ENCODE peak calls at places on chromosome 18, in five cellular contexts. One of them, this sample, is unnamed.

GRCh38 chr18:55422456-55423185 is 165.4 kb downstream of the TCF4 start:
- DNase-seq in neural crest cell: no peak
- DNase-seq in foreskin fibroblast: no peak
- DNase-seq in Caco-2: no peak
- DNase-seq in endothelial cell of umbilical vein: peak; percentile 86
- DNase-seq in this sample: peak; percentile 76

GRCh38 chr18:11607897-11608296 is 1.5 kb upstream of the SLC35G4 start:
- DNase-seq in neural crest cell: no peak
- DNase-seq in foreskin fibroblast: no peak
- DNase-seq in Caco-2: no peak
- DNase-seq in endothelial cell of umbilical vein: no peak
- DNase-seq in this sample: no peak

GRCh38 chr18:67771271-67771670 is 254.8 kb upstream of the DSEL start:
- DNase-seq in neural crest cell: no peak
- DNase-seq in foreskin fibroblast: peak; percentile 43
- DNase-seq in Caco-2: no peak
- DNase-seq in endothelial cell of umbilical vein: peak; percentile 13
- DNase-seq in this sample: peak; percentile 73

GRCh38 chr18:55549474-55550104 is 38.4 kb downstream of the TCF4 start:
- DNase-seq in neural crest cell: no peak
- DNase-seq in foreskin fibroblast: no peak
- DNase-seq in Caco-2: no peak
- DNase-seq in endothelial cell of umbilical vein: no peak
- DNase-seq in this sample: no peak

GRCh38 chr18:54671291-54671881 is 80.3 kb downstream of the DYNAP start:
- DNase-seq in neural crest cell: no peak
- DNase-seq in foreskin fibroblast: no peak
- DNase-seq in Caco-2: peak; percentile 5
- DNase-seq in endothelial cell of umbilical vein: peak; percentile 46
- DNase-seq in this sample: peak; percentile 63

GRCh38 chr18:53944721-53945120 is 279.7 kb downstream of the MBD2 start:
- DNase-seq in neural crest cell: no peak
- DNase-seq in foreskin fibroblast: no peak
- DNase-seq in Caco-2: peak; percentile 20
- DNase-seq in endothelial cell of umbilical vein: no peak
- DNase-seq in this sample: no peak

GRCh38 chr18:33804258-33804657 is 226.2 kb downstream of the ASXL3 start:
- DNase-seq in neural crest cell: no peak
- DNase-seq in foreskin fibroblast: no peak
- DNase-seq in Caco-2: no peak
- DNase-seq in endothelial cell of umbilical vein: no peak
- DNase-seq in this sample: peak; percentile 60

GRCh38 chr18:79918089-79919011 is 33.1 kb downstream of the SLC66A2 start:
- DNase-seq in neural crest cell: no peak
- DNase-seq in foreskin fibroblast: no peak
- DNase-seq in Caco-2: no peak
- DNase-seq in endothelial cell of umbilical vein: no peak
- DNase-seq in this sample: no peak

GRCh38 chr18:7116832-7117389 is 686 bp downstream of the LAMA1 start:
- DNase-seq in neural crest cell: peak; percentile 42
- DNase-seq in foreskin fibroblast: no peak
- DNase-seq in Caco-2: no peak
- DNase-seq in endothelial cell of umbilical vein: no peak
- DNase-seq in this sample: no peak

GRCh38 chr18:74291771-74292540 is at the start of gene CYB5A:
- DNase-seq in neural crest cell: peak; percentile 98
- DNase-seq in foreskin fibroblast: peak; percentile 94
- DNase-seq in Caco-2: peak; percentile 95
- DNase-seq in endothelial cell of umbilical vein: peak; percentile 97
- DNase-seq in this sample: peak; percentile 97

GRCh38 chr18:3610188-3610708 is 160.3 kb downstream of the TGIF1 start:
- DNase-seq in neural crest cell: no peak
- DNase-seq in foreskin fibroblast: no peak
- DNase-seq in Caco-2: no peak
- DNase-seq in endothelial cell of umbilical vein: no peak
- DNase-seq in this sample: no peak

GRCh38 chr18:76911440-76911839 is 89.1 kb downstream of the ZNF236 start:
- DNase-seq in neural crest cell: no peak
- DNase-seq in foreskin fibroblast: no peak
- DNase-seq in Caco-2: no peak
- DNase-seq in endothelial cell of umbilical vein: no peak
- DNase-seq in this sample: no peak

GRCh38 chr18:60910534-60910933 is 422.7 kb upstream of the CDH20 start:
- DNase-seq in neural crest cell: no peak
- DNase-seq in foreskin fibroblast: no peak
- DNase-seq in Caco-2: no peak
- DNase-seq in endothelial cell of umbilical vein: no peak
- DNase-seq in this sample: peak; percentile 49

GRCh38 chr18:616380-616995 is 19.7 kb downstream of the CLUL1 start:
- DNase-seq in neural crest cell: no peak
- DNase-seq in foreskin fibroblast: peak; percentile 33
- DNase-seq in Caco-2: peak; percentile 26
- DNase-seq in endothelial cell of umbilical vein: peak; percentile 64
- DNase-seq in this sample: peak; percentile 77

GRCh38 chr18:30457156-30457555 is 585.4 kb downstream of the DSC3 start:
- DNase-seq in neural crest cell: no peak
- DNase-seq in foreskin fibroblast: no peak
- DNase-seq in Caco-2: no peak
- DNase-seq in endothelial cell of umbilical vein: no peak
- DNase-seq in this sample: no peak

GRCh38 chr18:25831226-25831828 is 259.1 kb downstream of the SS18 start:
- DNase-seq in neural crest cell: no peak
- DNase-seq in foreskin fibroblast: no peak
- DNase-seq in Caco-2: no peak
- DNase-seq in endothelial cell of umbilical vein: no peak
- DNase-seq in this sample: no peak

GRCh38 chr18:76643199-76643598 is 148.2 kb upstream of the ZNF516 start:
- DNase-seq in neural crest cell: no peak
- DNase-seq in foreskin fibroblast: no peak
- DNase-seq in Caco-2: no peak
- DNase-seq in endothelial cell of umbilical vein: no peak
- DNase-seq in this sample: no peak

GRCh38 chr18:30446605-30447004 is 595.9 kb downstream of the DSC3 start:
- DNase-seq in neural crest cell: no peak
- DNase-seq in foreskin fibroblast: no peak
- DNase-seq in Caco-2: no peak
- DNase-seq in endothelial cell of umbilical vein: no peak
- DNase-seq in this sample: no peak

GRCh38 chr18:25279133-25279532 is 72.8 kb downstream of the ZNF521 start:
- DNase-seq in neural crest cell: no peak
- DNase-seq in foreskin fibroblast: peak; percentile 38
- DNase-seq in Caco-2: no peak
- DNase-seq in endothelial cell of umbilical vein: peak; percentile 51
- DNase-seq in this sample: peak; percentile 21

GRCh38 chr18:12048010-12048826 is 45.4 kb upstream of the ANKRD62 start:
- DNase-seq in neural crest cell: no peak
- DNase-seq in foreskin fibroblast: no peak
- DNase-seq in Caco-2: no peak
- DNase-seq in endothelial cell of umbilical vein: no peak
- DNase-seq in this sample: no peak

GRCh38 chr18:66990909-66991308 is 387.0 kb upstream of the CDH19 start:
- DNase-seq in neural crest cell: no peak
- DNase-seq in foreskin fibroblast: no peak
- DNase-seq in Caco-2: no peak
- DNase-seq in endothelial cell of umbilical vein: no peak
- DNase-seq in this sample: no peak

GRCh38 chr18:2425426-2426317 is 145.6 kb downstream of the METTL4 start:
- DNase-seq in neural crest cell: no peak
- DNase-seq in foreskin fibroblast: no peak
- DNase-seq in Caco-2: no peak
- DNase-seq in endothelial cell of umbilical vein: no peak
- DNase-seq in this sample: peak; percentile 45

GRCh38 chr18:417495-417894 is 83.0 kb downstream of the COLEC12 start:
- DNase-seq in neural crest cell: no peak
- DNase-seq in foreskin fibroblast: no peak
- DNase-seq in Caco-2: no peak
- DNase-seq in endothelial cell of umbilical vein: peak; percentile 59
- DNase-seq in this sample: peak; percentile 31

GRCh38 chr18:27413495-27414401 is 228.6 kb upstream of the CHST9 start:
- DNase-seq in neural crest cell: no peak
- DNase-seq in foreskin fibroblast: no peak
- DNase-seq in Caco-2: no peak
- DNase-seq in endothelial cell of umbilical vein: no peak
- DNase-seq in this sample: peak; percentile 63

GRCh38 chr18:56532176-56532840 is 106.1 kb downstream of the TXNL1 start:
- DNase-seq in neural crest cell: no peak
- DNase-seq in foreskin fibroblast: no peak
- DNase-seq in Caco-2: no peak
- DNase-seq in endothelial cell of umbilical vein: no peak
- DNase-seq in this sample: no peak

GRCh38 chr18:57927511-57927910 is 116.5 kb upstream of the NEDD4L start:
- DNase-seq in neural crest cell: no peak
- DNase-seq in foreskin fibroblast: no peak
- DNase-seq in Caco-2: no peak
- DNase-seq in endothelial cell of umbilical vein: no peak
- DNase-seq in this sample: no peak

GRCh38 chr18:49565656-49566055 is 3.8 kb downstream of the LIPG start:
- DNase-seq in neural crest cell: no peak
- DNase-seq in foreskin fibroblast: no peak
- DNase-seq in Caco-2: no peak
- DNase-seq in endothelial cell of umbilical vein: no peak
- DNase-seq in this sample: peak; percentile 77

GRCh38 chr18:75478996-75479870 is 51.7 kb upstream of the SMIM21 start:
- DNase-seq in neural crest cell: no peak
- DNase-seq in foreskin fibroblast: peak; percentile 32
- DNase-seq in Caco-2: peak; percentile 1
- DNase-seq in endothelial cell of umbilical vein: peak; percentile 66
- DNase-seq in this sample: peak; percentile 75
- TF ChIP-seq CTCF in neural crest cell: peak; percentile 73
- TF ChIP-seq CTCF in foreskin fibroblast: peak; percentile 64
- TF ChIP-seq CTCF in Caco-2: peak; percentile 7
- TF ChIP-seq CTCF in endothelial cell of umbilical vein: peak; percentile 48
- TF ChIP-seq CTCF in this sample: peak; percentile 70

GRCh38 chr18:47262397-47263196 is 11.1 kb upstream of the SKOR2 start:
- DNase-seq in neural crest cell: no peak
- DNase-seq in foreskin fibroblast: no peak
- DNase-seq in Caco-2: no peak
- DNase-seq in endothelial cell of umbilical vein: no peak
- DNase-seq in this sample: no peak

GRCh38 chr18:47263197-47263827 is 11.9 kb upstream of the SKOR2 start:
- DNase-seq in neural crest cell: no peak
- DNase-seq in foreskin fibroblast: no peak
- DNase-seq in Caco-2: no peak
- DNase-seq in endothelial cell of umbilical vein: no peak
- DNase-seq in this sample: no peak

GRCh38 chr18:47263828-47264314 is 12.4 kb upstream of the SKOR2 start:
- DNase-seq in neural crest cell: no peak
- DNase-seq in foreskin fibroblast: no peak
- DNase-seq in Caco-2: no peak
- DNase-seq in endothelial cell of umbilical vein: no peak
- DNase-seq in this sample: no peak

GRCh38 chr18:47261902-47262301 is 10.4 kb upstream of the SKOR2 start:
- DNase-seq in neural crest cell: no peak
- DNase-seq in foreskin fibroblast: no peak
- DNase-seq in Caco-2: no peak
- DNase-seq in endothelial cell of umbilical vein: no peak
- DNase-seq in this sample: no peak

DNA sequence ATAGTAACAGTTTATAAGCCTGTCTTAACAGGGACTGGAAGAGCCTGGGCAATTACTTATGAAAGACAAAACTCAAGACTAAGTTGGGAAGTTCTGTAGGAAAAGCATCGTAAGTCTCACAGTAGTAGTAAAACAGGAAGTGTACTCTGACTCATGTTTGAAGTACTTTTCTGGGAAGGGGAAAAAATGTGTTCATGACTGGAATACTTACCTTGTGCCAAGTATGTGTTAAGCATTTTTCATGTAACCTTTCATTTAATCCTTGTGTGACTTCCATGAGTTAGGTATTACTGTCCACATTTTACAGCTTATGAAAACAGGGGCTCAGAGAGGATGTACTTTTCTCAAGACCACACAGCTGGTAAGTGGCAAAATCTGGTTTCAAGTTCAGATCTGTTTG is 13.7 kb upstream of the SKOR2 start:
- DNase-seq in neural crest cell: no peak
- DNase-seq in foreskin fibroblast: no peak
- DNase-seq in Caco-2: no peak
- DNase-seq in endothelial cell of umbilical vein: no peak
- DNase-seq in this sample: peak; percentile 20
- TF ChIP-seq CTCF in neural crest cell: no peak
- TF ChIP-seq CTCF in foreskin fibroblast: no peak
- TF ChIP-seq CTCF in Caco-2: no peak
- TF ChIP-seq CTCF in endothelial cell of umbilical vein: no peak
- TF ChIP-seq CTCF in this sample: no peak

GRCh38 chr18:47756364-47757016 is 174.0 kb downstream of the SMAD2 start:
- DNase-seq in neural crest cell: peak; percentile 80
- DNase-seq in foreskin fibroblast: peak; percentile 32
- DNase-seq in Caco-2: peak; percentile 53
- DNase-seq in endothelial cell of umbilical vein: peak; percentile 62
- DNase-seq in this sample: peak; percentile 60

GRCh38 chr18:47755102-47755456 is 175.4 kb downstream of the SMAD2 start:
- DNase-seq in neural crest cell: no peak
- DNase-seq in foreskin fibroblast: no peak
- DNase-seq in Caco-2: no peak
- DNase-seq in endothelial cell of umbilical vein: no peak
- DNase-seq in this sample: no peak

GRCh38 chr18:47752796-47753645 is 177.4 kb downstream of the SMAD2 start:
- DNase-seq in neural crest cell: no peak
- DNase-seq in foreskin fibroblast: no peak
- DNase-seq in Caco-2: no peak
- DNase-seq in endothelial cell of umbilical vein: no peak
- DNase-seq in this sample: no peak

GRCh38 chr18:47754311-47755101 is 176.0 kb downstream of the SMAD2 start:
- DNase-seq in neural crest cell: peak; percentile 71
- DNase-seq in foreskin fibroblast: no peak
- DNase-seq in Caco-2: peak; percentile 51
- DNase-seq in endothelial cell of umbilical vein: peak; percentile 21
- DNase-seq in this sample: peak; percentile 10

GRCh38 chr18:47758000-47758399 is 172.5 kb downstream of the SMAD2 start:
- DNase-seq in neural crest cell: no peak
- DNase-seq in foreskin fibroblast: no peak
- DNase-seq in Caco-2: no peak
- DNase-seq in endothelial cell of umbilical vein: peak; percentile 16
- DNase-seq in this sample: peak; percentile 12
- TF ChIP-seq CTCF in neural crest cell: peak; percentile 49
- TF ChIP-seq CTCF in foreskin fibroblast: peak; percentile 37
- TF ChIP-seq CTCF in Caco-2: no peak
- TF ChIP-seq CTCF in endothelial cell of umbilical vein: peak; percentile 35
- TF ChIP-seq CTCF in this sample: peak; percentile 39

DNA sequence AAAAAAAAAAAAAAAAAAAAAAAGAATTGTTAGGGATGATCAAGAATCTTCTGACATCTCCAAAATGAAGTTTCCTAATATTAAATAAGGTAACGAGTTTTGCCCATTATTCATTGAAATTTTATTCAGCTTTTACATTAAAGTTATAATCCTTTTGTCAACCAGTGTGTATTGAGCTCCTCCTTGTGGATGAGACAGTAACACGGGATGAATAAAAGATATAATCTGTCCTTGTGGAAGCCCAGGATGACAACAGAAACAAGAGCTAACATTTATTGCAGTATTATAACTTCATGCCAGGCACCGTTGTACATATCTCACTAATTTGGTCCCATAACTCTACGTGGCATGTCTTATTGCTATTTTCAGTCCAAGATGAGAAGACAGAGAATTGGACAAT is 33.4 kb upstream of the SERPINB7 start:
- DNase-seq in neural crest cell: no peak
- DNase-seq in foreskin fibroblast: peak; percentile 47
- DNase-seq in Caco-2: no peak
- DNase-seq in endothelial cell of umbilical vein: no peak
- DNase-seq in this sample: peak; percentile 12
- TF ChIP-seq CTCF in neural crest cell: peak; percentile 53
- TF ChIP-seq CTCF in foreskin fibroblast: peak; percentile 61
- TF ChIP-seq CTCF in Caco-2: peak; percentile 7
- TF ChIP-seq CTCF in endothelial cell of umbilical vein: no peak
- TF ChIP-seq CTCF in this sample: peak; percentile 11

GRCh38 chr18:9804517-9805104 is 81.2 kb upstream of the TXNDC2 start:
- DNase-seq in neural crest cell: no peak
- DNase-seq in foreskin fibroblast: peak; percentile 33
- DNase-seq in Caco-2: no peak
- DNase-seq in endothelial cell of umbilical vein: no peak
- DNase-seq in this sample: no peak
- TF ChIP-seq CTCF in neural crest cell: no peak
- TF ChIP-seq CTCF in foreskin fibroblast: no peak
- TF ChIP-seq CTCF in Caco-2: no peak
- TF ChIP-seq CTCF in endothelial cell of umbilical vein: no peak
- TF ChIP-seq CTCF in this sample: no peak

This sample was measured in fibroblast of pulmonary artery.